ENCODE peak calls at places on chromosomes 13 and 19, in eight cellular contexts. T is heart left ventricle, P is astrocyte of the cerebellum, U is kidney, J is endodermal cell, M is pancreas, Z is fibroblast of lung, A is breast epithelium. O is an unnamed sample.
A peak's percentile ranks its signal among the peaks of the same experiment; 100 is the strongest.

GRCh38 chr13:106499905-106500304 is 35.6 kb downstream of the EFNB2 start:
- DNase-seq in U (no peak), A (no peak), J (no peak), M (no peak), Z (no peak), T (no peak), P (no peak), O (no peak)

GRCh38 chr19:13692096-13692495 is 72.2 kb upstream of the MRI1 start:
- DNase-seq in P (peak; percentile 66), A (no peak), T (no peak), M (no peak), Z (peak; percentile 46), U (no peak), J (no peak), O (peak; percentile 25)

GRCh38 chr19:7673995-7674667 is 2.8 kb upstream of the MCEMP1 start:
- DNase-seq in M (peak; percentile 45), T (peak; percentile 61), P (no peak), J (peak; percentile 82), Z (peak; percentile 78), U (no peak), A (no peak), O (no peak)

GRCh38 chr13:86567119-86567518 is 767.9 kb upstream of the SLITRK6 start:
- DNase-seq in P (no peak), A (no peak), Z (no peak), J (peak; percentile 70), T (no peak), M (peak; percentile 17), U (no peak), O (no peak)

GRCh38 chr13:20939662-20940061 is 37.1 kb upstream of the XPO4 start:
- DNase-seq in M (no peak), A (no peak), Z (no peak), T (peak; percentile 54), J (peak; percentile 65), U (no peak), P (no peak), O (no peak)

GRCh38 chr13:67134322-67135129 is 95.6 kb downstream of the PCDH9 start:
- DNase-seq in A (no peak), Z (peak; percentile 50), T (no peak), M (no peak), U (no peak), J (no peak), P (no peak), O (no peak)

GRCh38 chr19:46447824-46448223 is 19.1 kb upstream of the PNMA8C start:
- DNase-seq in P (no peak), U (no peak), T (peak; percentile 39), Z (no peak), M (no peak), J (no peak), A (no peak), O (no peak)

GRCh38 chr19:13646758-13647157 is 117.6 kb upstream of the MRI1 start:
- DNase-seq in Z (no peak), M (no peak), A (no peak), J (no peak), U (no peak), T (no peak), P (no peak), O (no peak)

GRCh38 chr13:77596777-77597176 is 61.3 kb downstream of the SCEL start:
- DNase-seq in J (no peak), Z (no peak), P (no peak), U (no peak), T (no peak), M (no peak), A (no peak), O (no peak)

GRCh38 chr19:48329167-48329891 is 4.0 kb downstream of the EMP3 start:
- DNase-seq in P (no peak), Z (peak; percentile 47), A (no peak), J (peak; percentile 74), M (peak; percentile 36), T (no peak), U (no peak), O (no peak)

GRCh38 chr19:38663957-38664502 is 16.6 kb downstream of the ACTN4 start:
- DNase-seq in U (peak; percentile 86), M (no peak), Z (no peak), P (no peak), J (no peak), A (peak; percentile 79), T (peak; percentile 56), O (no peak)

GRCh38 chr13:77767413-77767812 is 69.9 kb downstream of the SLAIN1 start:
- DNase-seq in P (no peak), J (no peak), U (no peak), T (no peak), M (no peak), A (no peak), Z (no peak), O (no peak)

GRCh38 chr19:57665261-57665806 is 3.4 kb upstream of the ZSCAN4 start:
- DNase-seq in J (no peak), U (no peak), A (no peak), Z (no peak), T (no peak), P (no peak), M (no peak), O (no peak)

GRCh38 chr19:57667220-57667619 is 1.5 kb upstream of the ZSCAN4 start:
- DNase-seq in M (no peak), A (no peak), Z (no peak), J (no peak), T (no peak), P (no peak), U (no peak), O (no peak)

GRCh38 chr19:57668635-57669034 is at the start of gene ZSCAN4:
- DNase-seq in P (no peak), J (no peak), A (no peak), M (no peak), U (no peak), T (no peak), Z (no peak), O (no peak)

GRCh38 chr19:57664269-57665127 is 4.2 kb upstream of the ZSCAN4 start:
- DNase-seq in Z (peak; percentile 52), P (peak; percentile 8), J (peak; percentile 84), U (peak; percentile 80), A (no peak), M (peak; percentile 31), T (peak; percentile 60), O (no peak)
- H3K4me3 ChIP-seq in Z (peak overlapping the region; percentile 65), P (peak overlapping the region; percentile 51), J (peak overlapping the region; percentile 81), U (peak overlapping the region; percentile 64), A (peak overlapping the region; percentile 80), M (peak overlapping the region; percentile 27), T (peak overlapping the region; percentile 70), O (peak overlapping the region; percentile 60)

GRCh38 chr19:57279418-57280164 is 694 bp upstream of the ZNF460 start:
- DNase-seq in T (peak; percentile 92), P (peak; percentile 86), J (peak; percentile 95), Z (peak; percentile 98), U (peak; percentile 98), M (peak; percentile 89), A (peak; percentile 90), O (peak; percentile 94)
- TF ChIP-seq CTCF in T (peak; percentile 44), P (peak; percentile 21), J (peak; percentile 40), Z (no peak), U (no peak), M (no peak), A (no peak), O (peak; percentile 33)

GRCh38 chr19:18387395-18387794 is 1.4 kb downstream of the GDF15 start:
- DNase-seq in U (no peak), M (no peak), T (no peak), A (no peak), J (no peak), P (no peak), Z (peak; percentile 31), O (no peak)

GRCh38 chr19:18385359-18385674 is 641 bp upstream of the GDF15 start:
- DNase-seq in Z (no peak), P (no peak), U (no peak), M (no peak), T (no peak), J (no peak), A (no peak), O (no peak)

GRCh38 chr19:18388328-18389094 is 2.6 kb downstream of the GDF15 start:
- DNase-seq in M (peak; percentile 89), T (peak; percentile 84), U (peak; percentile 96), P (no peak), Z (peak; percentile 54), A (peak; percentile 85), J (peak; percentile 96), O (no peak)

GRCh38 chr19:18385675-18386542 is at the start of gene GDF15:
- DNase-seq in A (peak; percentile 69), T (peak; percentile 47), Z (peak; percentile 95), J (peak; percentile 92), P (peak; percentile 40), U (peak; percentile 97), M (peak; percentile 95), O (peak; percentile 78)

DNA sequence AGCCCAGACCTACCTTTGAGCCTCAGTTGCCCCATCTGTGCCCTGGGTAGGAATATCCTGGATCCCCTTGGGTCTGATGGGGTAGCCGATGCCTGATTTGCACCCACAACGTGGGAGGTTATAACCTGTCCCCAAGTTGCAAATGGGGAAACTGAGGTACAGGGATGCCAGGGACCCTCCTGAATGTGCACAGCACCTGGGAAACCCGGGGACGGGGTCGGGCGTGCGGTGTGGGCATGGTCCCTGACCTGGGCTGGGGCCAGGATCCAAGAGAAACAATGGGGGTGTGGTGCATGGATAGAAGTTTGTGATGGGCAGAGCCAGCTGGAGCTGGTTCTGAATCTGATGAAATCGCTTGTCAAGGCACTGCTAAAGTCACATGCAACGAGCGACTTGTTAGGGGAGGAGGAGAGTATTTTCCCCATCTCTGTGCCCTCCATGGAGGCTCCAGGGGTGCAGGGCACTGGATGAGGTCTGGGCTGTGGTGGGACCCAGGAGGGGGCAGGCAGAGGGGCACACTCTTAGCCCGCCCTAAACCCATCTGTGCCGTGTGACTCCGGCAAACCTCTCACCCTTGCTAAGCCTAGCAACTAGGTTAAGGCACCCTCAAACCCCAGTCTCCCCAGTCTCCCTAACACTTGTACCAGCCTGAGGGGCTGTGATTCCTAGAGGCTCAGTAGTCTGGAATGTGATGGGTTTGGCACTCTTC is 739 bp downstream of the GDF15 start:
- DNase-seq in M (peak; percentile 65), Z (peak; percentile 89), T (no peak), P (no peak), J (no peak), A (no peak), U (peak; percentile 78), O (peak; percentile 74)
- H3K4me3 ChIP-seq in M (peak overlapping the region; percentile 36), Z (peak overlapping the region; percentile 92), T (peak overlapping the region; percentile 35), P (peak overlapping the region; percentile 46), J (no peak overlapping the region), A (peak overlapping the region; percentile 59), U (peak overlapping the region; percentile 83), O (peak overlapping the region; percentile 65)

GRCh38 chr19:5136060-5136855 is 167.3 kb downstream of the KDM4B start:
- DNase-seq in T (no peak), P (no peak), A (no peak), M (no peak), U (no peak), J (no peak), Z (no peak), O (no peak)

GRCh38 chr19:5141278-5141925 is 172.5 kb downstream of the KDM4B start:
- DNase-seq in P (no peak), M (peak; percentile 58), A (no peak), Z (no peak), U (peak; percentile 71), J (no peak), T (no peak), O (no peak)

GRCh38 chr19:5137571-5138124 is 168.7 kb downstream of the KDM4B start:
- DNase-seq in P (no peak), U (peak; percentile 73), M (no peak), Z (no peak), A (no peak), J (peak; percentile 95), T (no peak), O (no peak)

GRCh38 chr19:5137114-5137513 is 168.2 kb downstream of the KDM4B start:
- DNase-seq in J (no peak), M (no peak), T (no peak), P (no peak), Z (no peak), U (peak; percentile 75), A (no peak), O (no peak)

GRCh38 chr19:5138606-5139594 is 170.0 kb downstream of the KDM4B start:
- DNase-seq in P (peak; percentile 79), A (no peak), J (no peak), U (peak; percentile 78), Z (peak; percentile 20), M (no peak), T (peak; percentile 62), O (peak; percentile 38)
- TF ChIP-seq CTCF in P (no peak), A (no peak), J (no peak), U (no peak), Z (no peak), M (no peak), T (no peak), O (no peak)

O was measured in AG09309.